ENCODE peak calls at places on chromosomes 7 and 10, in nine cellular contexts. F is hypothalamus; V is T-helper 17 cell; K is amniotic stem cell; U is stimulated activated CD4-positive, alpha-beta T cell treated with anti-CD3 and anti-CD28 coated beads, Interleukin-4, amount 100 ng/mL, for 24 hours; Z is ACHN; M is ELF-1; N is HuH-7.5; Y is activated gamma-delta T cell. P is an unnamed sample.

GRCh38 chr7:123367508-123368122 is 166.8 kb downstream of the IQUB start:
- DNase-seq in K (no peak), V (no peak), Z (peak), F (no peak), N (peak), U (no peak), M (peak), Y (no peak), P (no peak)

GRCh38 chr10:131885391-131886165 is 15.2 kb upstream of the PPP2R2D start:
- DNase-seq in M (peak), K (no peak), F (peak), N (peak), U (peak), Y (peak), V (peak), Z (peak), P (peak)

GRCh38 chr7:128161466-128162125 is 79.5 kb upstream of the LEP start:
- DNase-seq in N (no peak), F (no peak), U (no peak), V (no peak), Y (no peak), K (no peak), M (no peak), Z (no peak), P (no peak)

GRCh38 chr10:22321831-22322662 is 1.1 kb downstream of the BMI1 start:
- DNase-seq in F (peak), V (peak), M (peak), Y (peak), U (no peak), K (no peak), N (no peak), Z (no peak), P (peak)

GRCh38 chr10:104548090-104548489 is 93.0 kb upstream of the SORCS3 start:
- DNase-seq in K (no peak), Y (no peak), M (no peak), U (no peak), Z (peak), N (no peak), V (no peak), F (no peak), P (no peak)

GRCh38 chr7:149552778-149553177 is 55.2 kb upstream of the ZNF746 start:
- DNase-seq in N (no peak), Y (no peak), Z (no peak), U (no peak), F (no peak), K (no peak), M (no peak), V (no peak), P (no peak)

GRCh38 chr7:151779255-151779654 is 97.7 kb downstream of the PRKAG2 start:
- DNase-seq in Z (no peak), M (no peak), V (no peak), U (no peak), F (no peak), K (no peak), N (no peak), Y (no peak), P (no peak)

GRCh38 chr7:96084880-96085551 is 236.9 kb downstream of the SLC25A13 start:
- DNase-seq in V (no peak), F (no peak), K (no peak), M (no peak), Z (peak), Y (no peak), U (no peak), N (no peak), P (no peak)

GRCh38 chr10:59830601-59831259 is 75.6 kb downstream of the CCDC6 start:
- DNase-seq in Y (no peak), Z (peak), K (no peak), F (no peak), N (peak), U (peak), M (peak), V (no peak), P (no peak)

GRCh38 chr7:151598045-151598444 is 78.3 kb upstream of the RHEB start:
- DNase-seq in Y (no peak), F (no peak), V (no peak), K (peak), M (no peak), Z (peak), U (no peak), N (no peak), P (no peak)

GRCh38 chr10:78299861-78300453 is 266.3 kb downstream of the RPS24 start:
- DNase-seq in Y (no peak), K (no peak), U (no peak), N (no peak), M (no peak), F (no peak), Z (no peak), V (no peak), P (no peak)

GRCh38 chr7:44196450-44196872 is 4.3 kb upstream of the YKT6 start:
- DNase-seq in Y (no peak), M (peak), V (no peak), U (peak), Z (peak), F (no peak), K (peak), N (no peak), P (no peak)

GRCh38 chr7:135508853-135509588 is 881 bp downstream of the CNOT4 start:
- DNase-seq in U (peak), V (no peak), F (no peak), M (peak), K (no peak), Z (peak), N (peak), Y (no peak), P (no peak)

GRCh38 chr7:69412331-69413146 is 185.7 kb upstream of the AUTS2 start:
- DNase-seq in K (no peak), V (no peak), M (peak), F (no peak), N (no peak), Y (no peak), U (no peak), Z (no peak), P (no peak)

GRCh38 chr10:122021421-122021820 is 32.5 kb downstream of the TACC2 start:
- DNase-seq in N (no peak), M (no peak), U (no peak), K (no peak), Z (no peak), Y (no peak), F (no peak), V (no peak), P (no peak)

GRCh38 chr10:69065406-69066361 is 22.2 kb upstream of the SRGN start:
- DNase-seq in F (no peak), K (no peak), U (peak), Y (no peak), M (no peak), Z (no peak), V (no peak), N (no peak), P (no peak)

GRCh38 chr7:146740039-146740438 is 623.4 kb downstream of the CNTNAP2 start:
- DNase-seq in Y (no peak), U (no peak), F (no peak), N (no peak), V (no peak), M (no peak), K (no peak), Z (no peak), P (no peak)

GRCh38 chr7:44894881-44895600 is 9.7 kb upstream of the PURB start:
- DNase-seq in Z (no peak), U (no peak), M (no peak), V (no peak), Y (no peak), F (no peak), N (no peak), K (no peak), P (no peak)

GRCh38 chr7:10474048-10474447 is 499.6 kb upstream of the PHF14 start:
- DNase-seq in M (no peak), U (no peak), F (no peak), V (no peak), N (no peak), Z (peak), K (no peak), Y (no peak), P (no peak)

GRCh38 chr10:13657184-13657680 is 70.5 kb downstream of the PRPF18 start:
- DNase-seq in K (no peak), Z (no peak), F (no peak), N (no peak), V (no peak), U (no peak), M (no peak), Y (no peak), P (no peak)

GRCh38 chr10:23081891-23082290 is 13.5 kb upstream of the MSRB2 start:
- DNase-seq in K (no peak), M (no peak), N (no peak), U (no peak), F (no peak), V (no peak), Z (peak), Y (no peak), P (no peak)

GRCh38 chr10:126387041-126387908 is 1.0 kb downstream of the ADAM12 start:
- DNase-seq in Z (peak), F (no peak), U (peak), N (no peak), M (peak), V (peak), Y (no peak), K (peak), P (peak)

GRCh38 chr7:139937685-139938084 is 108.6 kb downstream of the TBXAS1 start:
- DNase-seq in V (no peak), N (no peak), Y (no peak), M (no peak), U (no peak), F (no peak), K (no peak), Z (no peak), P (no peak)

GRCh38 chr10:24820616-24821015 is 96.9 kb upstream of the ARHGAP21 start:
- DNase-seq in V (no peak), Z (no peak), U (no peak), Y (no peak), M (peak), F (no peak), K (no peak), N (no peak), P (no peak)

GRCh38 chr10:103888113-103888841 is 29.7 kb downstream of the STN1 start:
- DNase-seq in K (no peak), Y (no peak), F (no peak), N (peak), V (no peak), Z (peak), U (no peak), M (no peak), P (no peak)

GRCh38 chr7:151745090-151745638 is 131.8 kb downstream of the PRKAG2 start:
- DNase-seq in U (peak), Y (no peak), M (no peak), K (no peak), V (no peak), Z (peak), N (peak), F (no peak), P (no peak)

GRCh38 chr10:47040681-47041080 is 129.5 kb downstream of the PTPN20 start:
- DNase-seq in V (no peak), U (no peak), K (no peak), Z (no peak), M (no peak), Y (no peak), N (no peak), F (no peak), P (no peak)

GRCh38 chr7:23275906-23276305 is 23.2 kb upstream of the MALSU1 start:
- DNase-seq in K (no peak), Z (no peak), N (no peak), Y (no peak), V (no peak), F (no peak), M (no peak), U (no peak), P (no peak)